ENCODE peak calls at places on chromosome 14, in seven cellular contexts. J, H, X, R, D, E and O are unnamed samples.

GRCh38 chr14:79971330-79971729 is 240.0 kb downstream of the DIO2 start:
- DNase-seq in J (no peak), H (no peak), X (no peak), R (no peak), D (no peak), E (no peak), O (no peak)

GRCh38 chr14:78617735-78618134 is 447.6 kb downstream of the NRXN3 start:
- DNase-seq in J (no peak), H (no peak), X (no peak), R (no peak), D (no peak), E (no peak), O (no peak)

GRCh38 chr14:79098324-79098723 is 928.2 kb downstream of the NRXN3 start:
- DNase-seq in J (no peak), H (no peak), X (no peak), R (no peak), D (no peak), E (no peak), O (no peak)

GRCh38 chr14:87745507-87746118 is 247.4 kb downstream of the GALC start:
- DNase-seq in J (peak), H (peak), X (peak), R (peak), D (peak), E (no peak), O (peak)

GRCh38 chr14:30211326-30211725 is 283.7 kb upstream of the PRKD1 start:
- DNase-seq in J (no peak), H (no peak), X (no peak), R (no peak), D (no peak), E (no peak), O (no peak)

GRCh38 chr14:90460136-90460535 is 63.3 kb downstream of the CALM1 start:
- DNase-seq in J (no peak), H (no peak), X (no peak), R (no peak), D (no peak), E (no peak), O (no peak)

GRCh38 chr14:71309756-71310155 is 402.5 kb downstream of the PCNX1 start:
- DNase-seq in J (no peak), H (no peak), X (no peak), R (no peak), D (no peak), E (no peak), O (no peak)

GRCh38 chr14:26598672-26599131 is 869 bp upstream of the NOVA1 start:
- DNase-seq in J (no peak), H (no peak), X (peak), R (no peak), D (no peak), E (no peak), O (no peak)

GRCh38 chr14:77339407-77339806 is 18.6 kb downstream of the GSTZ1 start:
- DNase-seq in J (no peak), H (no peak), X (no peak), R (no peak), D (no peak), E (no peak), O (no peak)

GRCh38 chr14:57464013-57464730 is 29.5 kb downstream of the CCDC198 start:
- DNase-seq in J (no peak), H (no peak), X (no peak), R (no peak), D (no peak), E (no peak), O (no peak)

GRCh38 chr14:72495668-72496067 is 398.2 kb downstream of the DPF3 start:
- DNase-seq in J (no peak), H (no peak), X (no peak), R (no peak), D (no peak), E (no peak), O (no peak)

GRCh38 chr14:64856528-64857445 is 22.9 kb downstream of the SPTB start:
- DNase-seq in J (no peak), H (no peak), X (no peak), R (no peak), D (no peak), E (no peak), O (no peak)

GRCh38 chr14:61568572-61569011 is 126.7 kb upstream of the HIF1A start:
- DNase-seq in J (peak), H (no peak), X (no peak), R (no peak), D (no peak), E (peak), O (peak)

GRCh38 chr14:38521591-38521990 is 265.7 kb upstream of the CLEC14A start:
- DNase-seq in J (no peak), H (no peak), X (no peak), R (no peak), D (no peak), E (no peak), O (no peak)

GRCh38 chr14:69300601-69301221 is 40.8 kb downstream of the GALNT16 start:
- DNase-seq in J (no peak), H (no peak), X (peak), R (no peak), D (no peak), E (no peak), O (no peak)

GRCh38 chr14:52706724-52707706 is at the start of gene PSMC6:
- DNase-seq in J (peak), H (peak), X (peak), R (peak), D (peak), E (peak), O (peak)

GRCh38 chr14:91866061-91866460 is 1.3 kb downstream of the TC2N start:
- DNase-seq in J (no peak), H (no peak), X (no peak), R (no peak), D (no peak), E (no peak), O (no peak)

GRCh38 chr14:103552811-103553210 is 9.6 kb downstream of the BAG5 start:
- DNase-seq in J (no peak), H (no peak), X (no peak), R (no peak), D (no peak), E (no peak), O (no peak)

GRCh38 chr14:42930058-42930457 is 1323.4 kb downstream of the LRFN5 start:
- DNase-seq in J (no peak), H (no peak), X (no peak), R (no peak), D (no peak), E (no peak), O (no peak)

GRCh38 chr14:35292051-35292769 is at the start of gene PSMA6:
- DNase-seq in J (peak), H (peak), X (peak), R (peak), D (peak), E (peak), O (peak)

GRCh38 chr14:35296505-35296904 is 4.3 kb downstream of the PSMA6 start:
- DNase-seq in J (no peak), H (no peak), X (no peak), R (no peak), D (no peak), E (no peak), O (no peak)

GRCh38 chr14:35295845-35296161 is 3.6 kb downstream of the PSMA6 start:
- DNase-seq in J (no peak), H (no peak), X (no peak), R (no peak), D (no peak), E (no peak), O (no peak)

GRCh38 chr14:35289623-35290022 is 2.6 kb upstream of the PSMA6 start:
- DNase-seq in J (no peak), H (no peak), X (no peak), R (no peak), D (no peak), E (no peak), O (no peak)

GRCh38 chr14:35292770-35293561 is 784 bp downstream of the PSMA6 start:
- DNase-seq in J (no peak), H (no peak), X (no peak), R (no peak), D (no peak), E (no peak), O (no peak)
- TF ChIP-seq SP1 in J (no peak), H (no peak), X (no peak), R (no peak), D (no peak), E (no peak), O (no peak)

DNA sequence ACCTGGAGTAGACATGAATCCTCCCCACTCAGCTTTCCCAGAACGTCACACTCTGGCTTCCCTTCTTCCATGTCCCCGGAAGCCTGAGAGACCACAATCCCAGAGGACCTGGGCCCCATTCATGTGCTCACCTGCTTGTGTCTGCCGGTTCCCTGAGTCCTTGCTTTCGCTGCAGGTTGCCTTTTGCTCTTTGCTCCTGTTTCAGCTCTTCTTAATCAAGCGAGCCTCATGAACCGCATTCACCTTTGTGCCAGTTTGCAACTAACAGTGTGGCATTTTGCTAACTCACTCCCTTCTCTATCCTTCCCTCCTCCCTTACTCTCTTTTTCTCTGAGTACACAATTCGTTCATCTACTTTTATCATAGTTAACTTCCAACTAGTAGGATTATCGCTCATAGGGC is 23.1 kb downstream of the ENTPD5 start:
- DNase-seq in J (no peak), H (no peak), X (no peak), R (no peak), D (peak), E (no peak), O (no peak)
- TF ChIP-seq SP1 in J (no peak), H (no peak), X (no peak), R (no peak), D (no peak), E (no peak), O (no peak)

GRCh38 chr14:51602176-51602759 is 49.4 kb upstream of the FRMD6 start:
- DNase-seq in J (no peak), H (no peak), X (no peak), R (no peak), D (no peak), E (no peak), O (no peak)
- TF ChIP-seq SP1 in J (no peak), H (no peak), X (no peak), R (no peak), D (no peak), E (no peak), O (no peak)

DNA sequence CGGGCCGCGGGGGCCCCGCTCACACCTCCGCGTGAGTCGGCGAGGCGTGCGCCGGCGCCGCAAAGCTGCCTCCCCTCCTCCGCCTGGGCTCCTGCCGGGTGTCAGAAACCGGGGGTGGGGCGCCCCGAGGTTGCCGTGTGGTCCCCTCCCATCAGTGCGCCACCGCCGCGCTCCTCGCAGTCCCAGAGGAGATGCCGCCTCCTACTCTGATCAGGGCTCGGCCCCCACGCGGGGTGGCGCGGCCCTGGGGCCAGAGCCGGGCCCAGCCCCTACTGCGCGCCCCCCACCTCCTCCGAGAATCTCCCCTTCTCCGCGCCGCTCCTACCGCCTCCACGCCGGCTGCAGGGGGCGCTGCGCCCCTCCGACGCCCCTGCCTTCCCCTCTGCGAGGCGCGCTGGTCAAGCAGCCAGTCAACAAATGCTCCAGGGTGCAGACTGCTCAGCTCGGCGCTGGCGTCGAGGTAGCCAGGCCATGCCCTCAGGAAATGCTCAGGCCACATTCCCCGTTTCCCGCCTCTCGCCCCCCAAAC is 467 bp upstream of the JAG2 start:
- DNase-seq in J (peak), H (no peak), X (peak), R (peak), D (no peak), E (no peak), O (peak)
- TF ChIP-seq SP1 in J (no peak), H (no peak), X (no peak), R (no peak), D (no peak), E (no peak), O (no peak)

GRCh38 chr14:50836515-50836914 is 5.6 kb upstream of the NIN start:
- DNase-seq in J (no peak), H (no peak), X (no peak), R (no peak), D (no peak), E (no peak), O (no peak)

GRCh38 chr14:50832935-50833607 is 2.1 kb upstream of the NIN start:
- DNase-seq in J (no peak), H (no peak), X (no peak), R (no peak), D (peak), E (no peak), O (no peak)

GRCh38 chr14:50834802-50835276 is 3.9 kb upstream of the NIN start:
- DNase-seq in J (no peak), H (no peak), X (no peak), R (no peak), D (peak), E (no peak), O (no peak)

GRCh38 chr14:50837271-50837670 is 6.3 kb upstream of the NIN start:
- DNase-seq in J (no peak), H (no peak), X (no peak), R (no peak), D (no peak), E (no peak), O (no peak)

GRCh38 chr14:50835280-50835679 is 4.3 kb upstream of the NIN start:
- DNase-seq in J (no peak), H (no peak), X (no peak), R (no peak), D (peak), E (peak), O (no peak)
- TF ChIP-seq SP1 in J (no peak), H (no peak), X (no peak), R (no peak), D (no peak), E (no peak), O (no peak)

GRCh38 chr14:21796912-21797311 is 123.3 kb upstream of the OR4E1 start:
- DNase-seq in J (no peak), H (no peak), X (peak), R (no peak), D (no peak), E (no peak), O (no peak)
- TF ChIP-seq SP1 in J (no peak), H (no peak), X (no peak), R (no peak), D (no peak), E (no peak), O (no peak)

GRCh38 chr14:99781091-99781490 is 12.1 kb upstream of the EML1 start:
- DNase-seq in J (no peak), H (no peak), X (no peak), R (no peak), D (no peak), E (no peak), O (no peak)

GRCh38 chr14:99781853-99782610 is 11.2 kb upstream of the EML1 start:
- DNase-seq in J (no peak), H (no peak), X (no peak), R (no peak), D (no peak), E (no peak), O (no peak)

GRCh38 chr14:99777956-99778355 is 15.3 kb upstream of the EML1 start:
- DNase-seq in J (no peak), H (no peak), X (no peak), R (no peak), D (no peak), E (no peak), O (no peak)

GRCh38 chr14:99779751-99780150 is 13.5 kb upstream of the EML1 start:
- DNase-seq in J (no peak), H (no peak), X (no peak), R (no peak), D (no peak), E (no peak), O (no peak)

GRCh38 chr14:99780690-99781089 is 12.5 kb upstream of the EML1 start:
- DNase-seq in J (no peak), H (no peak), X (no peak), R (no peak), D (peak), E (no peak), O (no peak)
- TF ChIP-seq SP1 in J (no peak), H (no peak), X (no peak), R (no peak), D (no peak), E (no peak), O (no peak)

GRCh38 chr14:92924247-92924646 is 1.3 kb downstream of the CHGA start:
- DNase-seq in J (no peak), H (no peak), X (no peak), R (no peak), D (no peak), E (no peak), O (no peak)
- TF ChIP-seq SP1 in J (no peak), H (no peak), X (no peak), R (no peak), D (no peak), E (no peak), O (no peak)

GRCh38 chr14:23513005-23513412 is 38.6 kb downstream of the ZFHX2 start:
- DNase-seq in J (no peak), H (no peak), X (no peak), R (no peak), D (no peak), E (no peak), O (no peak)
- TF ChIP-seq SP1 in J (no peak), H (no peak), X (no peak), R (no peak), D (no peak), E (no peak), O (no peak)